ENCODE peak calls at places on chromosomes 12 and 14, in nine cellular contexts. K is pancreas; F is CD8-positive, alpha-beta T cell; L is SK-N-MC; D is lung; V is suprapubic skin; A is lower lobe of right lung; T is PC-3; N is adrenal gland. B is an unnamed sample.

GRCh38 chr12:49961111-49961922 is at the start of gene AQP5:
- DNase-seq in A (no peak), V (no peak), K (no peak), D (no peak), L (no peak), T (no peak), N (no peak), F (no peak), B (no peak)

GRCh38 chr14:91749857-91750256 is 18.0 kb upstream of the CATSPERB start:
- DNase-seq in V (no peak), N (no peak), D (no peak), K (no peak), L (no peak), A (no peak), T (peak; percentile 64), F (no peak), B (no peak)

GRCh38 chr12:110668480-110669192 is 20.3 kb downstream of the HVCN1 start:
- DNase-seq in F (no peak), K (no peak), T (no peak), A (no peak), D (no peak), N (no peak), L (no peak), V (no peak), B (no peak)

GRCh38 chr12:111174283-111175108 is 194.4 kb downstream of the PHETA1 start:
- DNase-seq in F (no peak), K (no peak), N (no peak), L (no peak), A (no peak), V (no peak), D (no peak), T (peak; percentile 62), B (no peak)

GRCh38 chr12:16807731-16808130 is 201.8 kb upstream of the LMO3 start:
- DNase-seq in L (no peak), A (no peak), F (no peak), T (no peak), K (no peak), D (no peak), V (no peak), N (no peak), B (no peak)

GRCh38 chr14:28651148-28651547 is 115.4 kb upstream of the FOXG1 start:
- DNase-seq in N (no peak), D (no peak), T (peak; percentile 60), V (no peak), F (no peak), L (no peak), A (no peak), K (no peak), B (no peak)

GRCh38 chr12:6226002-6226700 is 26.0 kb downstream of the CD9 start:
- DNase-seq in D (no peak), T (no peak), L (no peak), K (no peak), A (no peak), F (no peak), N (no peak), V (no peak), B (no peak)

GRCh38 chr12:41442905-41443304 is 254.8 kb downstream of the PDZRN4 start:
- DNase-seq in V (no peak), K (no peak), T (no peak), L (no peak), F (no peak), D (no peak), A (no peak), N (no peak), B (no peak)

DNA sequence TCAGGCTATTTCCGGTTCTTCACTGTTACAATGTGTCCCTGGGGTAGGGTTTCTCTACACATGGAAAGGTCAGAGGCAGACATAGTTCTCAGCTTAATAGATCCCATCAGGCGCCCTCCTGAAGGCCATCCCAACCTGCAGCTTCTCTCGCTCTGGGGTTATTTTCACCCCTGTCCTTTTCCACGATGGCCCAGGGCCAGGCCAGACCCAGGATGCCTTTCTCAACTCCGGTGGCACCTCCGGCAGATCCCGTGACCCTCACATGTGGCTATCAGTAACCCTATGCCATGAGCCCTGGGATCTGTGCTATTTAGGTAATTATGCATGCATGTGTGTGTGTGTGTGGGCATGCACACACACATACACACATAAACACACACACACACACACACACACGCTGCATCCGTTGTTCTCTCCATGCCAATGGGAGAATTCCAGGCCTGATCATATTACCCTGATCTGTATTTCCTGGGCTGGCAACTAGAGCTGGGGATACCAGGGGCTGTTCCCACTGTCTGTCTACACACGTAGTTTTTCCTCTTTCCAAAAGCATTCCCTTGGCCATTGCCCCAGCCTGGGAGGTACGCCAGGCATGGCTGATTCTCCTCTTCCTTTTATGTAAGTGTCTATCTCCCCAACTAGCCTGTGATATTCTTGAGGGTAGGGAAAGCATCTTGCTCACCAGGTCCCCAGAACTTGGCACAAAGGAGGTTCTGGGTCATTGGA is 51.2 kb upstream of the NOS1 start:
- DNase-seq in F (no peak), D (no peak), A (no peak), N (no peak), V (no peak), K (no peak), L (no peak), T (no peak), B (no peak)
- H3K9me3 ChIP-seq in F (no peaks in the 10 kb centered on the region), D (no peaks in the 10 kb centered on the region), A (no peaks in the 10 kb centered on the region), N (no peaks in the 10 kb centered on the region), V (no peaks in the 10 kb centered on the region), K (no peaks in the 10 kb centered on the region), L (no peaks in the 10 kb centered on the region), T (no peaks in the 10 kb centered on the region), B (no peaks in the 10 kb centered on the region)

GRCh38 chr14:89661392-89661791 is 244.4 kb upstream of the FOXN3 start:
- DNase-seq in V (no peak), K (no peak), L (no peak), F (no peak), A (no peak), D (no peak), T (no peak), N (no peak), B (no peak)

GRCh38 chr14:89660183-89660582 is 243.2 kb upstream of the FOXN3 start:
- DNase-seq in L (no peak), D (no peak), T (no peak), K (no peak), N (no peak), F (no peak), A (no peak), V (no peak), B (no peak)

GRCh38 chr14:89654998-89655397 is 238.0 kb upstream of the FOXN3 start:
- DNase-seq in V (no peak), L (no peak), N (no peak), D (no peak), F (no peak), A (no peak), K (no peak), T (no peak), B (no peak)

GRCh38 chr14:89657014-89657413 is 240.0 kb upstream of the FOXN3 start:
- DNase-seq in D (no peak), F (no peak), K (no peak), V (no peak), N (no peak), L (no peak), T (no peak), A (no peak), B (no peak)

DNA sequence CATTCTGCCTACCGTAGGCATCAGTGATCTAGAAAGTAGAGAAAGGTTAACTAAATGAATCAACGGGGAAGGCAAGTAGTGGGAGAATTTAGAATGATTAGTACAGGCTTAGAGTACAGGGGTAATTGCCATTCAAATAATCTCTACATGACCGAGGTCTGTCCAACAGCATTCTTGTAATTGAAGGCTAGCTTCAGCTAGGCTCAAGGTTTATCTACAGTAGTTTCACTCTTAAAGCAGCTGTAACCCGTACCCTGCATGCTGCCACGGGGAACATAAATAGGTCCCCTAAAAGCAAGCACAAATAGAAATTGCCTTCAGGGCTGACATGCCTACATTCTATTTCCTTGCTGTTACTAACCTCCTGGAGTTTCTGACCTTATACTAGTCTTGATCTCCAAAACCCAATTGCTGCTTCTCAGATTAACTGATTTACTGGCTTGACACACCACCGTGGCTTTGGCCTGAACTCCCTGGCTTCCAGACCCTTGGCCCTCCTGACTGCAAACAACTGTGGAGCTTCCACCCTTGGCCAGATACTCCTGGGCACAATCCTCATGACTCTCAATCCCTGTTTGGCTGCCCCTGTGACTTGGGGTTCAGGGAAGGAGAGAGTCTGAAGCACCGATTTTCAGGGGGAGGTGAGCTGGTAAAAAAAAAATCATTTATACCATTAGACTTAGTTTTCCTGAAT is 242.1 kb upstream of the FOXN3 start:
- DNase-seq in A (no peak), V (no peak), F (no peak), N (no peak), T (no peak), D (no peak), L (no peak), K (no peak), B (no peak)
- H3K4me3 ChIP-seq in A (no peak overlapping the region), V (no peak overlapping the region), F (no peak overlapping the region), N (no peak overlapping the region), T (no peak overlapping the region), D (no peak overlapping the region), L (no peak overlapping the region), K (no peak overlapping the region), B (no peak overlapping the region)

DNA sequence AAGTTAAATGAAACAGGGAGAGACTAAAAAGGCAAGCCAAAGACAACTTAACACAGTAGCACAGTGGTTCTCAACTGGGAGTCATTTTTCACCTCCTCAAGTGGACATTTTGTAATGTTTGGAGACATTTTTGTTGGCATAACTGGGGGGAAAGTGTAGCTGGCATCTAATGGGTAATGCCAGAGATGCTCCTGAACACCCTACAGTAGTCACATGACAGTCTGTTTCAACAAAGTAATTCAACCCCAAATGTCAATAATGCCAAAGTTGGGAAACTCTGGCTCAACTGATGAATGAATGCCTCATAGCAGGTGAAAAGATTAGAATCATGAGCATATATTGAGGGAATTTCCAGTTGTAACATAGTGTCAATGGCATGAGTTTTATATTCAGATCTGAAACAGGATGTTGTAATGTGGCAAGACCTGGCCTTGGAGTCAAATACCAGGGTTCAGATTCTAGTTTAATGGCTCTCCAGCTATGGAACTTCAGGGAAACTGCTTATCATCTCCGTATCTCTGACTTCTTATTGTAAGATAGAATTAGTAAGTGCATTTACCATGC is 2.4 kb upstream of the OR4K5 start:
- DNase-seq in L (no peak), T (no peak), A (no peak), V (no peak), D (no peak), N (no peak), F (no peak), K (no peak), B (no peak)
- H3K9me3 ChIP-seq in L (no peaks in the 10 kb centered on the region), T (peaks cover 4% of the 10 kb centered on the region), A (no peaks in the 10 kb centered on the region), V (peaks cover 13% of the 10 kb centered on the region), D (no peaks in the 10 kb centered on the region), N (no peaks in the 10 kb centered on the region), F (no peaks in the 10 kb centered on the region), K (no peaks in the 10 kb centered on the region), B (no peaks in the 10 kb centered on the region)

GRCh38 chr12:52053570-52054209 is 2.4 kb downstream of the NR4A1 start:
- DNase-seq in N (peak; percentile 84), L (no peak), V (no peak), K (no peak), D (no peak), F (no peak), A (no peak), T (no peak), B (no peak)

GRCh38 chr12:52054231-52054837 is 3.1 kb downstream of the NR4A1 start:
- DNase-seq in N (peak; percentile 83), F (no peak), A (no peak), D (no peak), L (no peak), V (no peak), T (no peak), K (no peak), B (no peak)

GRCh38 chr12:52050771-52051541 is at the start of gene NR4A1:
- DNase-seq in V (peak; percentile 99), A (peak; percentile 98), T (peak; percentile 90), K (peak; percentile 99), L (no peak), D (peak; percentile 96), N (peak; percentile 99), F (peak; percentile 99), B (peak; percentile 99)

GRCh38 chr12:52050116-52050770 is 999 bp upstream of the NR4A1 start:
- DNase-seq in D (no peak), V (no peak), K (peak; percentile 81), T (no peak), N (peak; percentile 55), L (no peak), A (no peak), F (no peak), B (no peak)

GRCh38 chr12:52052471-52053186 is 1.4 kb downstream of the NR4A1 start:
- DNase-seq in F (no peak), V (no peak), N (peak; percentile 60), D (no peak), L (no peak), T (peak; percentile 42), A (no peak), K (peak; percentile 78), B (no peak)
- H3K4me3 ChIP-seq in F (no peak overlapping the region), V (peak overlapping the region; percentile 74), N (peak overlapping the region; percentile 7), D (peak overlapping the region; percentile 65), L (no peak overlapping the region), T (peak overlapping the region; percentile 79), A (peak overlapping the region; percentile 58), K (no peak overlapping the region), B (no peak overlapping the region)